ENCODE peak calls at places on chromosomes 13 and 19, in seven cellular contexts. B, U, J, S, A, Z and K are unnamed samples.
A peak's percentile ranks its signal among the peaks of the same experiment; 100 is the strongest.

GRCh38 chr13:73040968-73041580 is 17.7 kb upstream of the KLF5 start:
- DNase-seq in U (no peak), A (no peak), J (no peak), B (no peak), Z (peak; percentile 24), S (no peak), K (no peak)

GRCh38 chr19:50333235-50333736 is 4.1 kb upstream of the KCNC3 start:
- DNase-seq in Z (peak; percentile 72), U (peak; percentile 82), A (peak; percentile 87), S (peak; percentile 93), J (peak; percentile 89), B (peak; percentile 88), K (peak; percentile 74)

GRCh38 chr13:26663801-26664200 is 96.8 kb downstream of the GPR12 start:
- DNase-seq in J (no peak), B (no peak), U (no peak), S (no peak), Z (no peak), A (no peak), K (no peak)

GRCh38 chr19:45117167-45117594 is 24.2 kb downstream of the PPP1R37 start:
- DNase-seq in B (no peak), Z (no peak), U (peak; percentile 73), J (peak; percentile 61), S (no peak), A (no peak), K (peak; percentile 52)

GRCh38 chr13:107387525-107387924 is 819.6 kb upstream of the ARGLU1 start:
- DNase-seq in S (no peak), U (no peak), Z (no peak), B (no peak), J (no peak), A (no peak), K (no peak)

GRCh38 chr19:51338563-51339312 is 3.2 kb downstream of the VSIG10L start:
- DNase-seq in S (peak; percentile 95), J (peak; percentile 91), U (peak; percentile 24), Z (peak; percentile 68), B (peak; percentile 56), A (peak; percentile 95), K (peak; percentile 76)

GRCh38 chr19:2039082-2039958 is 11.7 kb downstream of the MKNK2 start:
- DNase-seq in S (peak; percentile 43), A (no peak), U (no peak), B (no peak), J (no peak), Z (no peak), K (no peak)

GRCh38 chr13:29936051-29936813 is 85.8 kb upstream of the UBL3 start:
- DNase-seq in J (no peak), B (no peak), S (no peak), A (no peak), U (no peak), Z (no peak), K (no peak)

GRCh38 chr19:39995794-39996193 is 1.1 kb upstream of the ZNF546 start:
- DNase-seq in J (no peak), U (no peak), A (no peak), B (no peak), Z (no peak), S (no peak), K (no peak)

GRCh38 chr19:42099336-42099925 is 23.5 kb downstream of the ZNF574 start:
- DNase-seq in A (no peak), J (no peak), S (no peak), B (no peak), U (no peak), Z (no peak), K (no peak)

GRCh38 chr13:112066624-112067004 is 335 bp upstream of the SOX1 start:
- DNase-seq in A (peak; percentile 49), J (no peak), U (no peak), Z (no peak), S (peak; percentile 82), B (no peak), K (no peak)

GRCh38 chr19:18781047-18781600 is 10.0 kb downstream of the COMP start:
- DNase-seq in A (no peak), U (no peak), S (no peak), B (no peak), Z (no peak), J (no peak), K (no peak)

GRCh38 chr19:16587031-16588023 is 15.1 kb upstream of the SLC35E1 start:
- DNase-seq in Z (no peak), J (no peak), A (no peak), S (no peak), U (peak; percentile 84), B (no peak), K (no peak)

GRCh38 chr13:48654511-48654910 is 782 bp downstream of the CYSLTR2 start:
- DNase-seq in Z (no peak), U (no peak), B (no peak), J (no peak), A (no peak), S (no peak), K (no peak)

GRCh38 chr19:40663712-40664692 is 26.4 kb downstream of the NUMBL start:
- DNase-seq in U (no peak), A (peak; percentile 57), S (no peak), Z (no peak), B (no peak), J (peak; percentile 88), K (no peak)

GRCh38 chr13:20370815-20371421 is 138.8 kb upstream of the GJB6 start:
- DNase-seq in A (no peak), B (no peak), U (no peak), Z (no peak), J (no peak), S (no peak), K (peak; percentile 35)

GRCh38 chr13:40479196-40479845 is 187.1 kb downstream of the FOXO1 start:
- DNase-seq in A (no peak), J (no peak), S (no peak), Z (no peak), B (no peak), U (no peak), K (no peak)

GRCh38 chr13:77389617-77389984 is 62.7 kb upstream of the MYCBP2 start:
- DNase-seq in J (no peak), Z (no peak), S (no peak), A (no peak), B (no peak), U (peak; percentile 23), K (no peak)

GRCh38 chr19:31534231-31534630 is 185.0 kb upstream of the TSHZ3 start:
- DNase-seq in Z (no peak), U (no peak), S (peak; percentile 6), J (no peak), A (no peak), B (no peak), K (no peak)

GRCh38 chr19:37306383-37306963 is 64.4 kb upstream of the ZNF527 start:
- DNase-seq in B (no peak), S (no peak), A (no peak), J (no peak), U (no peak), Z (no peak), K (no peak)

GRCh38 chr19:37304190-37304883 is 66.6 kb upstream of the ZNF527 start:
- DNase-seq in S (no peak), A (peak; percentile 73), J (peak; percentile 13), Z (no peak), B (no peak), U (no peak), K (peak; percentile 81)

GRCh38 chr19:37304884-37305255 is 66.0 kb upstream of the ZNF527 start:
- DNase-seq in U (no peak), S (no peak), B (no peak), A (no peak), Z (no peak), J (no peak), K (no peak)

GRCh38 chr19:37303591-37304171 is 67.2 kb upstream of the ZNF527 start:
- DNase-seq in J (no peak), S (no peak), Z (no peak), A (peak; percentile 26), U (no peak), B (no peak), K (peak; percentile 41)
- TF ChIP-seq JUND in J (no peak), S (no peak), Z (no peak), A (no peak), U (no peak), B (no peak), K (no peak)

GRCh38 chr19:46201413-46202310 is 27.9 kb upstream of the IGFL1 start:
- DNase-seq in A (no peak), Z (no peak), B (no peak), S (no peak), J (no peak), U (no peak), K (no peak)
- TF ChIP-seq JUND in A (no peak), Z (no peak), B (no peak), S (no peak), J (peak; percentile 84), U (no peak), K (no peak)

GRCh38 chr19:32581704-32582164 is 744 bp downstream of the PDCD5 start:
- DNase-seq in A (peak; percentile 55), U (no peak), B (no peak), Z (no peak), J (peak; percentile 43), S (peak; percentile 54), K (no peak)
- TF ChIP-seq JUND in A (no peak), U (no peak), B (no peak), Z (no peak), J (no peak), S (no peak), K (no peak)

GRCh38 chr13:75495938-75496337 is 14.0 kb upstream of the TBC1D4 start:
- DNase-seq in A (no peak), S (no peak), U (no peak), J (no peak), Z (no peak), B (no peak), K (no peak)
- TF ChIP-seq JUND in A (peak; percentile 14), S (no peak), U (no peak), J (no peak), Z (no peak), B (no peak), K (no peak)